ENCODE peak calls at places on chromosomes 5 and 9, in eight cellular contexts. One of them, this sample, is unnamed.

GRCh38 chr9:37517977-37518376 is 32.2 kb downstream of the POLR1E start:
- DNase-seq in psoas muscle: no peak
- DNase-seq in heart right ventricle: no peak
- DNase-seq in mesendoderm: no peak
- DNase-seq in PC-9: no peak
- DNase-seq in aorta: peak
- DNase-seq in CD8-positive, alpha-beta memory T cell: no peak
- DNase-seq in AG04449: no peak
- DNase-seq in this sample: no peak

GRCh38 chr5:10218658-10219057 is 31.0 kb downstream of the ATPSCKMT start:
- DNase-seq in heart right ventricle: no peak
- DNase-seq in PC-9: no peak
- DNase-seq in psoas muscle: no peak
- DNase-seq in AG04449: no peak
- DNase-seq in aorta: no peak
- DNase-seq in CD8-positive, alpha-beta memory T cell: no peak
- DNase-seq in mesendoderm: no peak
- DNase-seq in this sample: no peak

GRCh38 chr9:86546712-86547111 is 192.5 kb upstream of the TUT7 start:
- DNase-seq in mesendoderm: peak
- DNase-seq in psoas muscle: peak
- DNase-seq in AG04449: no peak
- DNase-seq in CD8-positive, alpha-beta memory T cell: no peak
- DNase-seq in aorta: no peak
- DNase-seq in heart right ventricle: no peak
- DNase-seq in PC-9: no peak
- DNase-seq in this sample: no peak

GRCh38 chr5:77957-78804 is 13.8 kb upstream of the PLEKHG4B start:
- DNase-seq in CD8-positive, alpha-beta memory T cell: no peak
- DNase-seq in heart right ventricle: peak
- DNase-seq in mesendoderm: peak
- DNase-seq in AG04449: peak
- DNase-seq in psoas muscle: no peak
- DNase-seq in PC-9: no peak
- DNase-seq in aorta: peak
- DNase-seq in this sample: peak

GRCh38 chr5:119743927-119744326 is 114.6 kb downstream of the FAM170A start:
- DNase-seq in heart right ventricle: no peak
- DNase-seq in aorta: no peak
- DNase-seq in PC-9: peak
- DNase-seq in psoas muscle: no peak
- DNase-seq in AG04449: no peak
- DNase-seq in CD8-positive, alpha-beta memory T cell: peak
- DNase-seq in mesendoderm: peak
- DNase-seq in this sample: peak

GRCh38 chr9:74953235-74953741 is 576 bp upstream of the C9orf40 start:
- DNase-seq in PC-9: no peak
- DNase-seq in mesendoderm: no peak
- DNase-seq in psoas muscle: no peak
- DNase-seq in aorta: no peak
- DNase-seq in CD8-positive, alpha-beta memory T cell: no peak
- DNase-seq in heart right ventricle: peak
- DNase-seq in AG04449: no peak
- DNase-seq in this sample: no peak

GRCh38 chr9:112288029-112288428 is 45.4 kb downstream of the PTBP3 start:
- DNase-seq in aorta: no peak
- DNase-seq in mesendoderm: no peak
- DNase-seq in CD8-positive, alpha-beta memory T cell: no peak
- DNase-seq in heart right ventricle: no peak
- DNase-seq in psoas muscle: no peak
- DNase-seq in PC-9: no peak
- DNase-seq in AG04449: peak
- DNase-seq in this sample: peak

GRCh38 chr5:151684690-151685361 is 1.9 kb downstream of the SPARC start:
- DNase-seq in PC-9: peak
- DNase-seq in AG04449: peak
- DNase-seq in CD8-positive, alpha-beta memory T cell: no peak
- DNase-seq in heart right ventricle: peak
- DNase-seq in mesendoderm: peak
- DNase-seq in psoas muscle: peak
- DNase-seq in aorta: no peak
- DNase-seq in this sample: peak

GRCh38 chr5:91144491-91145232 is 238.5 kb downstream of the ARRDC3 start:
- DNase-seq in CD8-positive, alpha-beta memory T cell: no peak
- DNase-seq in mesendoderm: no peak
- DNase-seq in AG04449: no peak
- DNase-seq in PC-9: no peak
- DNase-seq in heart right ventricle: no peak
- DNase-seq in psoas muscle: no peak
- DNase-seq in aorta: no peak
- DNase-seq in this sample: no peak
- H3K4me3 ChIP-seq in CD8-positive, alpha-beta memory T cell: no peak
- H3K4me3 ChIP-seq in mesendoderm: no peak
- H3K4me3 ChIP-seq in AG04449: no peak
- H3K4me3 ChIP-seq in PC-9: no peak
- H3K4me3 ChIP-seq in heart right ventricle: peak
- H3K4me3 ChIP-seq in psoas muscle: peak
- H3K4me3 ChIP-seq in aorta: no peak
- H3K4me3 ChIP-seq in this sample: no peak

GRCh38 chr5:58891971-58892343 is 309.1 kb downstream of the RAB3C start:
- DNase-seq in psoas muscle: no peak
- DNase-seq in PC-9: no peak
- DNase-seq in AG04449: no peak
- DNase-seq in aorta: no peak
- DNase-seq in mesendoderm: no peak
- DNase-seq in heart right ventricle: no peak
- DNase-seq in CD8-positive, alpha-beta memory T cell: no peak
- DNase-seq in this sample: no peak
- H3K4me3 ChIP-seq in psoas muscle: no peak
- H3K4me3 ChIP-seq in PC-9: peak
- H3K4me3 ChIP-seq in AG04449: no peak
- H3K4me3 ChIP-seq in aorta: no peak
- H3K4me3 ChIP-seq in mesendoderm: no peak
- H3K4me3 ChIP-seq in heart right ventricle: no peak
- H3K4me3 ChIP-seq in CD8-positive, alpha-beta memory T cell: no peak
- H3K4me3 ChIP-seq in this sample: no peak

GRCh38 chr5:159917919-159918487 is 1.7 kb downstream of the ADRA1B start:
- DNase-seq in CD8-positive, alpha-beta memory T cell: no peak
- DNase-seq in AG04449: no peak
- DNase-seq in PC-9: no peak
- DNase-seq in psoas muscle: no peak
- DNase-seq in heart right ventricle: no peak
- DNase-seq in mesendoderm: no peak
- DNase-seq in aorta: no peak
- DNase-seq in this sample: no peak

GRCh38 chr5:159913048-159913447 is 3.2 kb upstream of the ADRA1B start:
- DNase-seq in psoas muscle: no peak
- DNase-seq in mesendoderm: no peak
- DNase-seq in PC-9: peak
- DNase-seq in AG04449: no peak
- DNase-seq in heart right ventricle: no peak
- DNase-seq in aorta: no peak
- DNase-seq in CD8-positive, alpha-beta memory T cell: no peak
- DNase-seq in this sample: no peak

GRCh38 chr5:159913481-159913880 is 2.8 kb upstream of the ADRA1B start:
- DNase-seq in aorta: no peak
- DNase-seq in mesendoderm: no peak
- DNase-seq in CD8-positive, alpha-beta memory T cell: no peak
- DNase-seq in AG04449: no peak
- DNase-seq in heart right ventricle: no peak
- DNase-seq in PC-9: no peak
- DNase-seq in psoas muscle: no peak
- DNase-seq in this sample: peak

GRCh38 chr5:159915913-159916840 is at the start of gene ADRA1B:
- DNase-seq in heart right ventricle: peak
- DNase-seq in psoas muscle: peak
- DNase-seq in mesendoderm: peak
- DNase-seq in AG04449: no peak
- DNase-seq in CD8-positive, alpha-beta memory T cell: peak
- DNase-seq in aorta: peak
- DNase-seq in PC-9: peak
- DNase-seq in this sample: peak

DNA sequence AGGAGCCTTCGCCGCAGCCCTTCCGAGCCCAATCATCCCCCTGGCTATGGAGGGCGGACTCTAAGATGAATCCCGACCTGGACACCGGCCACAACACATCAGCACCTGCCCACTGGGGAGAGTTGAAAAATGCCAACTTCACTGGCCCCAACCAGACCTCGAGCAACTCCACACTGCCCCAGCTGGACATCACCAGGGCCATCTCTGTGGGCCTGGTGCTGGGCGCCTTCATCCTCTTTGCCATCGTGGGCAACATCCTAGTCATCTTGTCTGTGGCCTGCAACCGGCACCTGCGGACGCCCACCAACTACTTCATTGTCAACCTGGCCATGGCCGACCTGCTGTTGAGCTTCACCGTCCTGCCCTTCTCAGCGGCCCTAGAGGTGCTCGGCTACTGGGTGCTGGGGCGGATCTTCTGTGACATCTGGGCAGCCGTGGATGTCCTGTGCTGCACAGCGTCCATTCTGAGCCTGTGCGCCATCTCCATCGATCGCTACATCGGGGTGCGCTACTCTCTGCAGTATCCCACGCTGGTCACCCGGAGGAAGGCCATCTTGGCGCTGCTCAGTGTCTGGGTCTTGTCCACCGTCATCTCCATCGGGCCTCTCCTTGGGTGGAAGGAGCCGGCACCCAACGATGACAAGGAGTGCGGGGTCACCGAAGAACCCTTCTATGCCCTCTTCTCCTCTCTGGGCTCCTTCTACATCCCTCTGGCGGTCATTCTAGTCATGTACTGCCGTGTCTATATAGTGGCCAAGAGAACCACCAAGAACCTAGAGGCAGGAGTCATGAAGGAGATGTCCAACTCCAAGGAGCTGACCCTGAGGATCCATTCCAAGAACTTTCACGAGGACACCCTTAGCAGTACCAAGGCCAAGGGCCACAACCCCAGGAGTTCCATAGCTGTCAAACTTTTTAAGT is 819 bp downstream of the ADRA1B start:
- DNase-seq in aorta: no peak
- DNase-seq in PC-9: no peak
- DNase-seq in heart right ventricle: no peak
- DNase-seq in CD8-positive, alpha-beta memory T cell: no peak
- DNase-seq in mesendoderm: no peak
- DNase-seq in AG04449: no peak
- DNase-seq in psoas muscle: no peak
- DNase-seq in this sample: no peak
- H3K4me3 ChIP-seq in aorta: peak
- H3K4me3 ChIP-seq in PC-9: peak
- H3K4me3 ChIP-seq in heart right ventricle: peak
- H3K4me3 ChIP-seq in CD8-positive, alpha-beta memory T cell: no peak
- H3K4me3 ChIP-seq in mesendoderm: no peak
- H3K4me3 ChIP-seq in AG04449: peak
- H3K4me3 ChIP-seq in psoas muscle: peak
- H3K4me3 ChIP-seq in this sample: peak

GRCh38 chr5:173895766-173896165 is 7.6 kb downstream of the CPEB4 start:
- DNase-seq in CD8-positive, alpha-beta memory T cell: no peak
- DNase-seq in AG04449: no peak
- DNase-seq in psoas muscle: no peak
- DNase-seq in heart right ventricle: no peak
- DNase-seq in aorta: no peak
- DNase-seq in PC-9: peak
- DNase-seq in mesendoderm: no peak
- DNase-seq in this sample: no peak
- H3K4me3 ChIP-seq in CD8-positive, alpha-beta memory T cell: no peak
- H3K4me3 ChIP-seq in AG04449: no peak
- H3K4me3 ChIP-seq in psoas muscle: peak
- H3K4me3 ChIP-seq in heart right ventricle: peak
- H3K4me3 ChIP-seq in aorta: no peak
- H3K4me3 ChIP-seq in PC-9: no peak
- H3K4me3 ChIP-seq in mesendoderm: no peak
- H3K4me3 ChIP-seq in this sample: peak